ENCODE peak calls at places on chromosomes 11 and 22, in five cellular contexts. H, J, F, K and N are unnamed samples.

GRCh38 chr11:119641991-119642745 is 86.8 kb downstream of the NECTIN1 start:
- DNase-seq in F (no peak), H (no peak), J (peak; percentile 18), K (peak; percentile 63), N (peak; percentile 17)

GRCh38 chr22:45329536-45329936 is 19.8 kb downstream of the FAM118A start:
- DNase-seq in H (no peak), F (no peak), J (no peak), K (no peak), N (no peak)

GRCh38 chr22:46061431-46062231 is 84.7 kb upstream of the WNT7B start:
- DNase-seq in K (no peak), H (no peak), F (no peak), J (no peak), N (no peak)

GRCh38 chr22:47630741-47631534 is 868.5 kb downstream of the TBC1D22A start:
- DNase-seq in F (no peak), J (no peak), K (no peak), H (no peak), N (no peak)

GRCh38 chr11:13114566-13115465 is 105.7 kb downstream of the RASSF10 start:
- DNase-seq in K (no peak), J (no peak), F (no peak), H (no peak), N (peak; percentile 12)

GRCh38 chr11:66843776-66844495 is 695 bp downstream of the RCE1 start:
- DNase-seq in J (no peak), H (no peak), K (no peak), F (no peak), N (no peak)

GRCh38 chr22:50622723-50623327 is 5.1 kb downstream of the ARSA start:
- DNase-seq in K (no peak), J (no peak), H (no peak), F (no peak), N (no peak)

GRCh38 chr11:114524122-114524521 is 35.6 kb downstream of the NXPE1 start:
- DNase-seq in H (no peak), J (no peak), K (no peak), F (no peak), N (no peak)

GRCh38 chr11:69497221-69497787 is 15.8 kb downstream of the LINC01488 start:
- DNase-seq in H (no peak), J (peak; percentile 96), K (no peak), F (no peak), N (peak; percentile 99)

GRCh38 chr22:31139866-31140716 is at the start of gene PLA2G3:
- DNase-seq in K (no peak), F (no peak), J (peak; percentile 57), H (no peak), N (peak; percentile 27)

GRCh38 chr22:37427711-37428635 is 694 bp upstream of the ELFN2 start:
- DNase-seq in H (no peak), F (no peak), K (no peak), J (no peak), N (no peak)

GRCh38 chr11:126647735-126648134 is 292.2 kb downstream of the ST3GAL4 start:
- DNase-seq in H (no peak), K (no peak), J (peak; percentile 74), F (no peak), N (peak; percentile 92)

GRCh38 chr11:134515081-134515960 is 103.3 kb upstream of the B3GAT1 start:
- DNase-seq in J (no peak), F (no peak), K (no peak), H (no peak), N (no peak)

GRCh38 chr11:92685049-92685448 is 284.4 kb upstream of the MTNR1B start:
- DNase-seq in H (no peak), K (no peak), F (no peak), J (no peak), N (no peak)

GRCh38 chr11:13318498-13319295 is 41.1 kb downstream of the BMAL1 start:
- DNase-seq in H (no peak), J (no peak), K (peak; percentile 58), F (no peak), N (no peak)

GRCh38 chr22:33921576-33922181 is 1.4 kb upstream of the LARGE1 start:
- DNase-seq in J (no peak), F (peak; percentile 19), H (no peak), K (peak; percentile 54), N (no peak)

GRCh38 chr11:61290905-61291690 is 4.0 kb downstream of the VWCE start:
- DNase-seq in F (no peak), K (no peak), J (no peak), H (no peak), N (no peak)

GRCh38 chr11:134670247-134670646 is 258.2 kb upstream of the B3GAT1 start:
- DNase-seq in J (no peak), K (no peak), H (no peak), F (no peak), N (no peak)

GRCh38 chr22:29704528-29705285 is 15.1 kb upstream of the CABP7 start:
- DNase-seq in K (no peak), F (no peak), J (peak; percentile 41), H (no peak), N (peak; percentile 28)

GRCh38 chr11:86891020-86891419 is 64.2 kb downstream of the FZD4 start:
- DNase-seq in H (no peak), F (no peak), J (no peak), K (no peak), N (no peak)

GRCh38 chr11:19561011-19561410 is 151.6 kb upstream of the NAV2 start:
- DNase-seq in H (no peak), F (no peak), J (peak; percentile 49), K (no peak), N (peak; percentile 36)

GRCh38 chr11:85685131-85685819 is 720 bp downstream of the CCDC89 start:
- DNase-seq in H (no peak), F (no peak), J (peak; percentile 40), K (no peak), N (no peak)

GRCh38 chr11:35618497-35619029 is 303 bp downstream of the FJX1 start:
- DNase-seq in F (no peak), K (peak; percentile 58), J (peak; percentile 59), H (peak; percentile 3), N (no peak)

GRCh38 chr22:40819741-40820140 is 595 bp upstream of the SLC25A17 start:
- DNase-seq in F (no peak), J (peak; percentile 49), H (no peak), K (peak; percentile 20), N (peak; percentile 37)